ENCODE peak calls at places on chromosomes 12 and 14, in four cellular contexts. G, R, U and X are unnamed samples.

GRCh38 chr12:44245932-44246331 is 410.1 kb downstream of the TMEM117 start:
- DNase-seq in G (no peak), R (no peak), U (no peak), X (no peak)

GRCh38 chr12:128737292-128737966 is 86.3 kb downstream of the SLC15A4 start:
- DNase-seq in G (no peak), R (no peak), U (no peak), X (no peak)

GRCh38 chr14:104286086-104286485 is 147.7 kb downstream of the KIF26A start:
- DNase-seq in G (no peak), R (no peak), U (no peak), X (no peak)

GRCh38 chr14:49999216-49999761 is 106.4 kb downstream of the ARF6 start:
- DNase-seq in G (peak), R (peak), U (peak), X (no peak)

GRCh38 chr12:14952295-14952995 is 9.0 kb downstream of the ARHGDIB start:
- DNase-seq in G (peak), R (no peak), U (no peak), X (no peak)

GRCh38 chr14:71261206-71261605 is 353.9 kb downstream of the PCNX1 start:
- DNase-seq in G (peak), R (no peak), U (no peak), X (no peak)

GRCh38 chr14:98290596-98290995 is 981.4 kb downstream of the BCL11B start:
- DNase-seq in G (no peak), R (no peak), U (no peak), X (no peak)

GRCh38 chr12:123472438-123472849 is 14.5 kb downstream of the SNRNP35 start:
- DNase-seq in G (no peak), R (no peak), U (no peak), X (no peak)

GRCh38 chr14:94370524-94370910 is 17.9 kb downstream of the SERPINA1 start:
- DNase-seq in G (no peak), R (no peak), U (no peak), X (no peak)

GRCh38 chr14:65949711-65950516 is 536.3 kb upstream of the CCDC196 start:
- DNase-seq in G (peak), R (no peak), U (peak), X (peak)

GRCh38 chr14:95507174-95507573 is 9.3 kb downstream of the SYNE3 start:
- DNase-seq in G (peak), R (no peak), U (peak), X (no peak)

GRCh38 chr12:57896139-57896436 is 45.3 kb upstream of the ATP23 start:
- DNase-seq in G (peak), R (no peak), U (no peak), X (no peak)

GRCh38 chr12:96354326-96354725 is 45.9 kb downstream of the CDK17 start:
- DNase-seq in G (no peak), R (no peak), U (no peak), X (no peak)

GRCh38 chr14:100607611-100607956 is 20.4 kb upstream of the BEGAIN start:
- DNase-seq in G (no peak), R (no peak), U (no peak), X (no peak)

GRCh38 chr14:100606687-100607610 is 19.7 kb upstream of the BEGAIN start:
- DNase-seq in G (no peak), R (no peak), U (no peak), X (no peak)

GRCh38 chr14:100609331-100609870 is 22.2 kb upstream of the BEGAIN start:
- DNase-seq in G (no peak), R (no peak), U (no peak), X (no peak)

GRCh38 chr14:100608586-100609330 is 21.5 kb upstream of the BEGAIN start:
- DNase-seq in G (no peak), R (no peak), U (no peak), X (no peak)

GRCh38 chr14:100608064-100608463 is 20.8 kb upstream of the BEGAIN start:
- DNase-seq in G (no peak), R (no peak), U (no peak), X (no peak)
- H3K4me3 ChIP-seq in G (no peak), R (no peak), U (no peak), X (no peak)

DNA sequence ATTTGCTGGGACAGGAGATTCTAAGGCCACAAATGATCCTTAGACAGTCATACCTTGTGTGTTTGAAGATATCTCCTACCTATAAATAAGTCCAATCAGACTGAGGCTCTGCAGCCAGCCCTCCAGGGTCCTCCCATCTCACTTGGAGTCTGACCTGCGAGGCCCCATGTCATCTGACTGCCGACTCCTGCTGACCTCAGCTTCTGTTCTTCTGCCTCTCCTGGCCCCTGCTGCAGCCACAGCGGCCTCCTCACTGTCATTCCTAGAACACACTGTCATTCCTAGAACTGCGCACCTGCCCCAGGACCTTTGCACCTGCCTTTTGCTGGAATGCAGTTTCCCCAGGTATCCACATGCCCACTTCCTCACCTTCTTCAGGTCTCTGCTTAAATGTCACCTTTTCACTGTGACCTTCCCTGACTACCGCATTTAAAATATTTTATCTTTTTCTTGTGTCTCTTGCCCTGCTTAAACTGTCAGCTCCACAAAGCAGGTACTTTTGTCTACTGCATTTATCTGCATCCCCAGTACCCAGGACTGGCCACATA is 56.5 kb upstream of the RIN3 start:
- DNase-seq in G (no peak), R (no peak), U (no peak), X (no peak)
- TF ChIP-seq CTCF in G (no peak), R (no peak), U (no peak), X (no peak)

DNA sequence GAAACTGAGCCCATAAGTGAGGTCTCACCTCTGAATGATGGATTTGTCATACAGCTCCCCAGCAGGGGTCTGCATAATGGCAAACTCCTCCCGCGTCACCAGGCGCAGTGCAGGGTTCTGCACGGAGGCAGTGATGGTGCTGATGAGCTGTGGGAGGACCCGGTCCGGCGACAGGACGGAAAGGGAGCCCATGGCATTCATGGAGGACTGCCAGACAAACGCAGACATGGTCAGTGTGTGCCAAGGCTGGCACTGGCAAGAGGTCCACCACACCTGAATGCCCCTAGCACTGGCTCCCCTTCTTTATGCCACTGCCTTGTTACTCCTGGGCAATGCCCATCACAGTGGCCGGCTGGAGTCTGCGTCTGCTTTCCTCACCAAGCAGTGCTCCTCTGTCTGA is 32.7 kb downstream of the GCN1 start:
- DNase-seq in G (no peak), R (no peak), U (no peak), X (no peak)
- H3K4me3 ChIP-seq in G (no peak), R (no peak), U (no peak), X (no peak)

GRCh38 chr12:72271401-72271740 is 799 bp upstream of the TRHDE start:
- DNase-seq in G (no peak), R (no peak), U (no peak), X (no peak)
- TF ChIP-seq CTCF in G (no peak), R (no peak), U (no peak), X (no peak)

DNA sequence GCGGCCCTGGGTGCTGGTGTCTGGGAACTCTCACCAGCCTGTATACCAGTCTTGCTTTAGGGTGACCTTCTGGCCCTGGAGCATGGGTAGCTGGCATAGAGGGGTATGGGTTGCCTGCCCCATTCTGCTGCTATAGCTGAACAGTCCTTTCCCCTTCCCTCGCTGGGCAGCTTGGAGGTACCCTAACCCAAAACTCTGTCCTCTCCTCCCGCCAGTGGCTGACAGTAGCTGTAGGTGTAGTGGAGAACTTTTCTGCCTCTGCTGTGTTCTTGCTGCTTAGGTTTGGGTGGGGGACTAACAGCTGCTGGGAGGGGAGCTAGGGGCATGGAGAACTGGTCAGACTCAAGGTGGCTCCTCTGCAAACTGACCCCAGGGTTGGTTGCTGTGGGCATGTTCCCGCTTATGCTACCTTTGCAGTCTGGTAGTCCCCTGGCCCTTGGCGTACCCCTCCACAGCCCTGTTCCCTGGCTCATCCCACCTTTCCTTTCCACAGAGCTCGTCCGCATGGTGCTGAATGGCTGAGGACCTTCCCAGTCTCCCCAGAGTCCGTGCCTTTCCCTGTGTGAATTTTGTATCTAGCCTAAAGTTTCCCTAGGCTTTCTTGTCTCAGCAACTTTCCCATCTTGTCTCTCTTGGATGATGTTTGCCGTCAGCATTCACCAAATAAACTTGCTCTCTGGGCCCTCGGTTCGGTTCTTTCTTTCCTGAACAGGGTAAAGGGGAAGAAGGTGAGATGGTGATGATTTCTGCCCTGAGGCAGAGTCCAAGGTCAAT is 2.9 kb downstream of the MYL6 start:
- DNase-seq in G (peak), R (no peak), U (no peak), X (no peak)
- H3K4me3 ChIP-seq in G (peak), R (no peak), U (peak), X (no peak)

GRCh38 chr12:93379432-93380308 is 1.9 kb downstream of the NUDT4 start:
- DNase-seq in G (no peak), R (no peak), U (no peak), X (no peak)
- TF ChIP-seq CTCF in G (no peak), R (no peak), U (no peak), X (no peak)